ENCODE peak calls at places on chromosomes 13 and 19, in four cellular contexts. N is HCT116, Y is HepG2, A is K562. J is an unnamed sample.

GRCh38 chr13:99626461-99627082 is 125.3 kb downstream of the TM9SF2 start:
- DNase-seq in Y (no peak), N (peak; percentile 37), A (no peak), J (no peak)

GRCh38 chr19:40687525-40688016 is 2.9 kb downstream of the NUMBL start:
- DNase-seq in Y (no peak), A (peak; percentile 78), N (no peak), J (no peak)

GRCh38 chr13:77861716-77862115 is 56.9 kb downstream of the EDNRB start:
- DNase-seq in Y (no peak), A (no peak), N (no peak), J (no peak)

GRCh38 chr13:40232321-40232720 is 434.1 kb downstream of the FOXO1 start:
- DNase-seq in A (no peak), Y (no peak), N (no peak), J (no peak)

GRCh38 chr13:45108716-45109706 is 11.3 kb upstream of the GTF2F2 start:
- DNase-seq in A (peak; percentile 17), N (no peak), Y (no peak), J (no peak)

GRCh38 chr19:7489609-7490044 is 792 bp upstream of the PEX11G start:
- DNase-seq in A (no peak), Y (no peak), N (no peak), J (no peak)

GRCh38 chr13:36030670-36031331 is 100.4 kb downstream of the DCLK1 start:
- DNase-seq in A (no peak), Y (no peak), N (no peak), J (no peak)

GRCh38 chr13:109088528-109088927 is 459.1 kb downstream of the MYO16 start:
- DNase-seq in Y (no peak), A (no peak), N (no peak), J (no peak)

GRCh38 chr19:36891768-36892357 is 24.2 kb downstream of the ZNF829 start:
- DNase-seq in A (no peak), N (no peak), Y (no peak), J (no peak)

GRCh38 chr13:35906636-35907035 is 224.5 kb downstream of the DCLK1 start:
- DNase-seq in Y (no peak), A (no peak), N (no peak), J (no peak)

GRCh38 chr13:44191504-44192171 is 182.0 kb upstream of the SERP2 start:
- DNase-seq in Y (peak; percentile 64), N (peak; percentile 81), A (peak; percentile 49), J (no peak)

GRCh38 chr19:42217522-42218442 is at the start of gene DEDD2:
- DNase-seq in A (peak; percentile 96), N (peak; percentile 96), Y (peak; percentile 92), J (peak; percentile 84)

GRCh38 chr19:9586764-9587163 is 2.5 kb upstream of the ZNF121 start:
- DNase-seq in N (peak; percentile 82), Y (peak; percentile 74), A (peak; percentile 43), J (peak; percentile 51)

GRCh38 chr19:4583961-4584669 is 24.6 kb upstream of the SEMA6B start:
- DNase-seq in N (no peak), Y (peak; percentile 97), A (peak; percentile 75), J (no peak)

GRCh38 chr19:18895038-18895827 is 725 bp downstream of the CERS1 start:
- DNase-seq in Y (peak; percentile 79), A (peak; percentile 69), N (peak; percentile 38), J (no peak)

GRCh38 chr19:18896421-18896841 is 473 bp upstream of the CERS1 start:
- DNase-seq in N (no peak), A (no peak), Y (no peak), J (no peak)

GRCh38 chr19:18897108-18898029 is 1.4 kb upstream of the CERS1 start:
- DNase-seq in Y (no peak), A (no peak), N (no peak), J (no peak)

GRCh38 chr19:18894254-18895037 is 1.5 kb downstream of the CERS1 start:
- DNase-seq in N (no peak), A (peak; percentile 67), Y (no peak), J (no peak)

DNA sequence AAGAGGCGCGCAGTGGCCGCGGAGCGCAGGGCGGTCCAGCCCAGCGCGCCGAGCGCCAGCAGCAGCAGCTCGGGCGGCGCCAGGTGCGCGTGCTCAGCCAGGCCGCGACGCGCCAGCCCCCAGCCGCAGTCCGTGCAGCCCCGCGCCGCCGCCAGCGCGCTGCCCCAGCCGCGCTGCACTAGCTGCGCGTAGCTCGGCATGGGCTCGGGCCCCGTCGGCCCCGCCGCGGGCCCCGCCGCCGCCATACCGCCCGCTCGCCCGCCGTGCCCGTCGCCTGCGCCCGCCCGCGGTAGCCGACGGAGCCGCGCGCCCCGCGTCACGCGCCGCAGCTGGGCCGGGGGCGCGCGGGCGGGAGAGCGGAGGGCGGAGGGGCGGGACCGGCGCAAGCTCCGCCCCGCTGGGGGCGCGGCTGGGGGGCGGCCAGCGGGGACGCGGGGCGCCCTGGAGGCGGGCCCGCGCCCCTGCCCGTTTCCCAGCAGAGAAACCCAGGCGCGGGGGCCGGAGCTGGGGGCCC is at the start of gene CERS1:
- DNase-seq in N (no peak), Y (no peak), A (peak; percentile 69), J (no peak)
- TF ChIP-seq REST in N (no peak), Y (no peak), A (no peak), J (no peak)

DNA sequence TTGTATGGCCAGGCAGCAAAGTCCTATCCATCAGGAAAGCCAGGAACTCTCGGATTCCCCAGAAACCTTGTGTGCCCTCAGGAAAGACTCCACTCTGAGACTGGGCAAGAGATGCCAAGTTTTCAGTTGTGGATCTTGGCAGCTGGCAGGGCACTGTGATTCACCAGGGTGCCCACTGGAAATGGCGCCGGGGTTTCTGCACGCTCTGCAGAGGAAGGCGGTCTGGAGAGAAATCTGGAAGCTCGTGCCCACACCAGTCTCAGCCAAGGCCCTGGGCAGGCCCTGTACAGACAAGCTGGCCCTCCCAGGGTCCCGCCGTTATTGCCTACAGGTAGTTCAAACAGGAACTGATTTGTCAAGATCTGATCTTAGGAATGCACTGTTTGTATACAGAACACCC is 4.9 kb downstream of the NAPA start:
- DNase-seq in Y (no peak), N (no peak), A (no peak), J (no peak)
- TF ChIP-seq TCF7L2 in Y (no peak), N (no peak), A (no peak), J (no peak)

GRCh38 chr19:45420871-45421270 is 2.8 kb downstream of the ERCC1 start:
- DNase-seq in N (no peak), Y (no peak), A (no peak), J (no peak)

GRCh38 chr19:45423033-45423588 is 606 bp downstream of the ERCC1 start:
- DNase-seq in Y (no peak), A (no peak), N (no peak), J (no peak)

GRCh38 chr19:45423589-45424190 is at the start of gene ERCC1:
- DNase-seq in N (peak; percentile 96), Y (peak; percentile 96), A (peak; percentile 99), J (no peak)

GRCh38 chr19:45421953-45422498 is 1.7 kb downstream of the ERCC1 start:
- DNase-seq in N (no peak), A (no peak), Y (no peak), J (no peak)

DNA sequence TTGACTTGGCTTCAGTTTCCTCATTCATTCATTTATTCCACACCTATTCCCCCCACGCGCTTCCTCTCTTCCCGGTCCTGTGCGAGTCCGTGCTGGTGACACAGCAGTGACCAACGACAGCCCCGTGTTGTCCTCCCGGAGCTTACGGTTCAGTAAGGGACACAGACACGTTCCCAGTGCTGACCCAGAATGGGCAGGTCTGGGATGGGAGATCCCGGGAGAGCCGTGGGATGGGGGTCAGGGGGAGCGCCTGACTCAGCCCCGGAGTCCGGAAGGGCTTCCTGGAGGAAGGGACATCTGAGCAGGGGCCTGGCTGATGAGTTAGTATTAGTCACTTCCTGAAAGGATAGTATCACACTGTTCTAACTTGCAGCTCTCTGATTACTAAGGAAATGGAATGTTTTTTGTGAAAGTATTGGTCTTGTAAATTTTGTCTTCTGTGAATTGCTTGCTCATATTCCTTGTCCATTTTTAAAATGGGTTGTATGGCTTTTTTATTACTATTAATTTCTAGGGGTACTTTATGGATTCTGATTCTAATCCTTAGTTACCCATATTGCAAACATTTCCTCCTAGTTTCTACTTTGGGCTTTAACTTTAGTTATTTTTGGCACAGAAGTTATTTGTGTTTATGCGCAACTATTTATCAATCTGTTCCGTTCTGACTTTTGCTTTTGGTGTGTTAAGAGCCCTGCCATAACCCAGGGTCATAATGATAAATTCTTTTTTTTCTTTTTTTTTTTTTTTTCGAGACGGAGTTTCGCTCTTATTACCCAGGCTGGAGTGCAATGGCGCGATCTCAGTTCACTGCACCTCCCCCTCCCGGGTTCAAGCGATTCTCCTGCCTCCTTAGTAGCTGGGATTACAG is 708 bp upstream of the ERCC1 start:
- DNase-seq in N (peak; percentile 91), A (peak; percentile 78), Y (peak; percentile 86), J (no peak)
- H3K4me3 ChIP-seq in N (peak overlapping the region; percentile 93), A (peak overlapping the region; percentile 54), Y (peak overlapping the region; percentile 73), J (peak overlapping the region; percentile 84)

DNA sequence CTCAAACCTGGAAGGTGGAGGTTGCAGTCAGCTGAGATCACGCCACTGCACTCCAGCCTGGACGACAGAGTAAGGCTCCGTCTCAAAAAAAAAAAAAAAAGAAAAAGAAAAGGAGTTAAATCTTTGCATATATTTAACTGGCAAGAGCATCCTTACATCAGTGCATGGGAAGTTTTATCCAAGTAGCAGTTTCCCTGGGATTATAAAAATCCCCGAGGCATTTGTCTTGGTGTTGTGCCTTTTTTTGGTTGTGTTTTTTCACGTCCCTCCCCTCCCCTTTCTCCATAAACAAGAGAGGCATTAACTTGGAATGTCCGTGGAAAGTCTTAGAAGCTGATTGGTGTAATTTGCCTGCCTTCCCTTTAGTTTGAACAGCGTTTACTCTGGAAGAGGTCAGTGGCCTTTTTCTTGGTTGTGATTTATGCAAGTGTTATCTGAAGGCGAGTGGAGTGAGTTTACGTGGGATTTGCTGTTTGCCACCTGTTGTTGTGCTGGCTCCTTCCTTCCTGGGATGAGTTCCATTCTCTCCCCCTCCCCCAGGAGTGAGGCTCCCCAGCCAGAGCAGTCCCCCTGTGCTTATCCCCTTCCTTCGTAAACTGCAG is 7.1 kb downstream of the ACTN4 start:
- DNase-seq in A (no peak), Y (no peak), N (no peak), J (no peak)
- TF ChIP-seq REST in A (no peak), Y (no peak), N (no peak), J (no peak)

GRCh38 chr19:49861127-49861526 is 6.2 kb downstream of the PNKP start:
- DNase-seq in A (no peak), Y (no peak), N (no peak), J (no peak)
- TF ChIP-seq TCF7L2 in A (no peak), Y (no peak), N (no peak), J (no peak)